ENCODE peak calls at places on chromosomes 4 and X, in ten cellular contexts. One of them, this sample, is unnamed.
A peak's percentile ranks its signal among the peaks of the same experiment; 100 is the strongest.

GRCh38 chrX:51002160-51002632 is 91.7 kb downstream of the BMP15 start:
- DNase-seq in stimulated activated CD4-positive, alpha-beta T cell treated with anti-CD3 and anti-CD28 coated beads, Interleukin-2, amount 100 ng/mL, for 4 hours: no peak
- DNase-seq in NCI-H774: no peak
- DNase-seq in AG09309: no peak
- DNase-seq in HCT116: no peak
- DNase-seq in testis: no peak
- DNase-seq in HT1080: no peak
- DNase-seq in RPMI7951: no peak
- DNase-seq in coronary artery: no peak
- DNase-seq in endothelial cell: no peak
- DNase-seq in this sample: no peak

GRCh38 chr4:16820304-16820703 is 78.1 kb downstream of the LDB2 start:
- DNase-seq in stimulated activated CD4-positive, alpha-beta T cell treated with anti-CD3 and anti-CD28 coated beads, Interleukin-2, amount 100 ng/mL, for 4 hours: no peak
- DNase-seq in NCI-H774: no peak
- DNase-seq in AG09309: no peak
- DNase-seq in HCT116: no peak
- DNase-seq in testis: no peak
- DNase-seq in HT1080: peak; percentile 5
- DNase-seq in RPMI7951: no peak
- DNase-seq in coronary artery: no peak
- DNase-seq in endothelial cell: peak; percentile 40
- DNase-seq in this sample: no peak

GRCh38 chr4:170990989-170991589 is 822.1 kb upstream of the GALNTL6 start:
- DNase-seq in stimulated activated CD4-positive, alpha-beta T cell treated with anti-CD3 and anti-CD28 coated beads, Interleukin-2, amount 100 ng/mL, for 4 hours: no peak
- DNase-seq in NCI-H774: no peak
- DNase-seq in AG09309: no peak
- DNase-seq in HCT116: peak; percentile 37
- DNase-seq in testis: peak; percentile 53
- DNase-seq in HT1080: peak; percentile 24
- DNase-seq in RPMI7951: no peak
- DNase-seq in coronary artery: no peak
- DNase-seq in endothelial cell: peak; percentile 49
- DNase-seq in this sample: no peak

GRCh38 chrX:148069759-148070503 is 88.8 kb downstream of the FMR1NB start:
- DNase-seq in stimulated activated CD4-positive, alpha-beta T cell treated with anti-CD3 and anti-CD28 coated beads, Interleukin-2, amount 100 ng/mL, for 4 hours: no peak
- DNase-seq in NCI-H774: no peak
- DNase-seq in AG09309: no peak
- DNase-seq in HCT116: no peak
- DNase-seq in testis: no peak
- DNase-seq in HT1080: no peak
- DNase-seq in RPMI7951: no peak
- DNase-seq in coronary artery: no peak
- DNase-seq in endothelial cell: no peak
- DNase-seq in this sample: no peak

GRCh38 chr4:138034871-138035270 is 207.3 kb downstream of the SLC7A11 start:
- DNase-seq in stimulated activated CD4-positive, alpha-beta T cell treated with anti-CD3 and anti-CD28 coated beads, Interleukin-2, amount 100 ng/mL, for 4 hours: no peak
- DNase-seq in NCI-H774: no peak
- DNase-seq in AG09309: peak; percentile 46
- DNase-seq in HCT116: no peak
- DNase-seq in testis: no peak
- DNase-seq in HT1080: peak; percentile 53
- DNase-seq in RPMI7951: no peak
- DNase-seq in coronary artery: no peak
- DNase-seq in endothelial cell: no peak
- DNase-seq in this sample: no peak

GRCh38 chr4:88706574-88706973 is 8.9 kb upstream of the NAP1L5 start:
- DNase-seq in stimulated activated CD4-positive, alpha-beta T cell treated with anti-CD3 and anti-CD28 coated beads, Interleukin-2, amount 100 ng/mL, for 4 hours: no peak
- DNase-seq in NCI-H774: no peak
- DNase-seq in AG09309: peak; percentile 31
- DNase-seq in HCT116: no peak
- DNase-seq in testis: peak; percentile 51
- DNase-seq in HT1080: peak; percentile 24
- DNase-seq in RPMI7951: peak; percentile 39
- DNase-seq in coronary artery: no peak
- DNase-seq in endothelial cell: peak; percentile 23
- DNase-seq in this sample: no peak

GRCh38 chr4:176791591-176792347 is 953 bp downstream of the VEGFC start:
- DNase-seq in stimulated activated CD4-positive, alpha-beta T cell treated with anti-CD3 and anti-CD28 coated beads, Interleukin-2, amount 100 ng/mL, for 4 hours: no peak
- DNase-seq in NCI-H774: no peak
- DNase-seq in AG09309: no peak
- DNase-seq in HCT116: no peak
- DNase-seq in testis: peak; percentile 17
- DNase-seq in HT1080: peak; percentile 46
- DNase-seq in RPMI7951: peak; percentile 72
- DNase-seq in coronary artery: peak; percentile 74
- DNase-seq in endothelial cell: peak; percentile 43
- DNase-seq in this sample: no peak

GRCh38 chr4:53490965-53491622 is 100.2 kb downstream of the LNX1 start:
- DNase-seq in stimulated activated CD4-positive, alpha-beta T cell treated with anti-CD3 and anti-CD28 coated beads, Interleukin-2, amount 100 ng/mL, for 4 hours: no peak
- DNase-seq in NCI-H774: peak; percentile 12
- DNase-seq in AG09309: peak; percentile 94
- DNase-seq in HCT116: peak; percentile 27
- DNase-seq in testis: peak; percentile 61
- DNase-seq in HT1080: peak; percentile 69
- DNase-seq in RPMI7951: peak; percentile 74
- DNase-seq in coronary artery: no peak
- DNase-seq in endothelial cell: peak; percentile 15
- DNase-seq in this sample: no peak

GRCh38 chr4:7852568-7853185 is 87.0 kb downstream of the AFAP1 start:
- DNase-seq in stimulated activated CD4-positive, alpha-beta T cell treated with anti-CD3 and anti-CD28 coated beads, Interleukin-2, amount 100 ng/mL, for 4 hours: no peak
- DNase-seq in NCI-H774: no peak
- DNase-seq in AG09309: no peak
- DNase-seq in HCT116: no peak
- DNase-seq in testis: peak; percentile 23
- DNase-seq in HT1080: peak; percentile 86
- DNase-seq in RPMI7951: peak; percentile 93
- DNase-seq in coronary artery: no peak
- DNase-seq in endothelial cell: no peak
- DNase-seq in this sample: no peak

GRCh38 chr4:177802665-177803064 is 360.4 kb upstream of the AGA start:
- DNase-seq in stimulated activated CD4-positive, alpha-beta T cell treated with anti-CD3 and anti-CD28 coated beads, Interleukin-2, amount 100 ng/mL, for 4 hours: no peak
- DNase-seq in NCI-H774: no peak
- DNase-seq in AG09309: no peak
- DNase-seq in HCT116: no peak
- DNase-seq in testis: no peak
- DNase-seq in HT1080: no peak
- DNase-seq in RPMI7951: no peak
- DNase-seq in coronary artery: no peak
- DNase-seq in endothelial cell: no peak
- DNase-seq in this sample: no peak

GRCh38 chr4:54315561-54315960 is 86.5 kb downstream of the PDGFRA start:
- DNase-seq in stimulated activated CD4-positive, alpha-beta T cell treated with anti-CD3 and anti-CD28 coated beads, Interleukin-2, amount 100 ng/mL, for 4 hours: no peak
- DNase-seq in NCI-H774: no peak
- DNase-seq in AG09309: no peak
- DNase-seq in HCT116: no peak
- DNase-seq in testis: no peak
- DNase-seq in HT1080: no peak
- DNase-seq in RPMI7951: peak; percentile 5
- DNase-seq in coronary artery: no peak
- DNase-seq in endothelial cell: no peak
- DNase-seq in this sample: no peak

GRCh38 chr4:110978761-110979160 is 355.9 kb upstream of the PITX2 start:
- DNase-seq in stimulated activated CD4-positive, alpha-beta T cell treated with anti-CD3 and anti-CD28 coated beads, Interleukin-2, amount 100 ng/mL, for 4 hours: no peak
- DNase-seq in NCI-H774: no peak
- DNase-seq in AG09309: no peak
- DNase-seq in HCT116: no peak
- DNase-seq in testis: no peak
- DNase-seq in HT1080: no peak
- DNase-seq in RPMI7951: no peak
- DNase-seq in coronary artery: no peak
- DNase-seq in endothelial cell: no peak
- DNase-seq in this sample: no peak

GRCh38 chrX:12447448-12448154 is 309.3 kb downstream of the FRMPD4 start:
- DNase-seq in stimulated activated CD4-positive, alpha-beta T cell treated with anti-CD3 and anti-CD28 coated beads, Interleukin-2, amount 100 ng/mL, for 4 hours: no peak
- DNase-seq in NCI-H774: no peak
- DNase-seq in AG09309: peak; percentile 85
- DNase-seq in HCT116: no peak
- DNase-seq in testis: peak; percentile 20
- DNase-seq in HT1080: peak; percentile 79
- DNase-seq in RPMI7951: peak; percentile 77
- DNase-seq in coronary artery: no peak
- DNase-seq in endothelial cell: no peak
- DNase-seq in this sample: no peak

GRCh38 chrX:1686642-1687041 is 71.8 kb downstream of the ASMT start:
- DNase-seq in stimulated activated CD4-positive, alpha-beta T cell treated with anti-CD3 and anti-CD28 coated beads, Interleukin-2, amount 100 ng/mL, for 4 hours: no peak
- DNase-seq in NCI-H774: no peak
- DNase-seq in AG09309: peak; percentile 13
- DNase-seq in HCT116: no peak
- DNase-seq in testis: no peak
- DNase-seq in HT1080: peak; percentile 49
- DNase-seq in RPMI7951: peak; percentile 78
- DNase-seq in coronary artery: no peak
- DNase-seq in endothelial cell: no peak
- DNase-seq in this sample: no peak

GRCh38 chr4:102717448-102718092 is 43.2 kb downstream of the MANBA start:
- DNase-seq in stimulated activated CD4-positive, alpha-beta T cell treated with anti-CD3 and anti-CD28 coated beads, Interleukin-2, amount 100 ng/mL, for 4 hours: no peak
- DNase-seq in NCI-H774: no peak
- DNase-seq in AG09309: no peak
- DNase-seq in HCT116: no peak
- DNase-seq in testis: no peak
- DNase-seq in HT1080: peak; percentile 68
- DNase-seq in RPMI7951: no peak
- DNase-seq in coronary artery: no peak
- DNase-seq in endothelial cell: no peak
- DNase-seq in this sample: no peak

GRCh38 chr4:134422776-134423175 is 221.2 kb upstream of the PABPC4L start:
- DNase-seq in stimulated activated CD4-positive, alpha-beta T cell treated with anti-CD3 and anti-CD28 coated beads, Interleukin-2, amount 100 ng/mL, for 4 hours: no peak
- DNase-seq in NCI-H774: no peak
- DNase-seq in AG09309: no peak
- DNase-seq in HCT116: no peak
- DNase-seq in testis: no peak
- DNase-seq in HT1080: no peak
- DNase-seq in RPMI7951: no peak
- DNase-seq in coronary artery: no peak
- DNase-seq in endothelial cell: no peak
- DNase-seq in this sample: no peak

GRCh38 chr4:83917572-83917971 is 381.7 kb downstream of the GPAT3 start:
- DNase-seq in stimulated activated CD4-positive, alpha-beta T cell treated with anti-CD3 and anti-CD28 coated beads, Interleukin-2, amount 100 ng/mL, for 4 hours: no peak
- DNase-seq in NCI-H774: no peak
- DNase-seq in AG09309: no peak
- DNase-seq in HCT116: no peak
- DNase-seq in testis: no peak
- DNase-seq in HT1080: peak; percentile 48
- DNase-seq in RPMI7951: peak; percentile 19
- DNase-seq in coronary artery: no peak
- DNase-seq in endothelial cell: no peak
- DNase-seq in this sample: no peak